ENCODE peak calls at places on chromosomes 1 and 21, in four cellular contexts. T, Q, K and U are unnamed samples.

GRCh38 chr1:59776960-59777852 is 37.5 kb upstream of the HOOK1 start:
- DNase-seq in T (no peak), Q (no peak), K (no peak), U (peak)

GRCh38 chr1:27037518-27037917 is 24.9 kb upstream of the TENT5B start:
- DNase-seq in T (no peak), Q (no peak), K (no peak), U (no peak)

GRCh38 chr1:207818971-207819451 is 67.2 kb downstream of the CD46 start:
- DNase-seq in T (no peak), Q (no peak), K (no peak), U (peak)

GRCh38 chr1:172745014-172745413 is 86.1 kb downstream of the FASLG start:
- DNase-seq in T (peak), Q (no peak), K (no peak), U (peak)

GRCh38 chr1:197062692-197063091 is 4.4 kb downstream of the F13B start:
- DNase-seq in T (no peak), Q (no peak), K (no peak), U (no peak)

GRCh38 chr1:117825414-117825813 is 104.0 kb downstream of the GDAP2 start:
- DNase-seq in T (no peak), Q (no peak), K (no peak), U (no peak)

GRCh38 chr1:190479028-190479427 is 1.4 kb upstream of the BRINP3 start:
- DNase-seq in T (peak), Q (no peak), K (no peak), U (no peak)

GRCh38 chr1:119859647-119860046 is 36.7 kb downstream of the ADAM30 start:
- DNase-seq in T (peak), Q (no peak), K (peak), U (peak)

GRCh38 chr21:44612029-44612486 is at the start of gene KRTAP10-8:
- DNase-seq in T (no peak), Q (no peak), K (no peak), U (no peak)

GRCh38 chr1:16231331-16232315 is 5.4 kb downstream of the CPLANE2 start:
- DNase-seq in T (no peak), Q (no peak), K (no peak), U (no peak)

GRCh38 chr21:22019766-22020165 is 1021.6 kb downstream of the NCAM2 start:
- DNase-seq in T (no peak), Q (no peak), K (no peak), U (no peak)

GRCh38 chr1:175208773-175209492 is 16.4 kb upstream of the KIAA0040 start:
- DNase-seq in T (no peak), Q (peak), K (peak), U (no peak)

GRCh38 chr1:29133861-29134694 is 10.4 kb upstream of the TMEM200B start:
- DNase-seq in T (no peak), Q (no peak), K (no peak), U (no peak)

GRCh38 chr21:16794944-16795343 is 717.9 kb upstream of the CXADR start:
- DNase-seq in T (no peak), Q (no peak), K (no peak), U (peak)

GRCh38 chr1:64675718-64676345 is 69.0 kb upstream of the RAVER2 start:
- DNase-seq in T (no peak), Q (no peak), K (no peak), U (peak)

GRCh38 chr1:70017770-70018169 is 187.6 kb downstream of the LRRC40 start:
- DNase-seq in T (no peak), Q (no peak), K (no peak), U (no peak)

GRCh38 chr1:16174886-16175598 is 19.2 kb upstream of the EPHA2 start:
- DNase-seq in T (no peak), Q (no peak), K (no peak), U (no peak)

GRCh38 chr1:65866439-65866838 is 73.7 kb downstream of the PDE4B start:
- DNase-seq in T (no peak), Q (no peak), K (no peak), U (no peak)

GRCh38 chr1:48106049-48106448 is 108.9 kb upstream of the TRABD2B start:
- DNase-seq in T (no peak), Q (no peak), K (no peak), U (no peak)

GRCh38 chr21:42685036-42685435 is 31.6 kb downstream of the PDE9A start:
- DNase-seq in T (no peak), Q (no peak), K (no peak), U (no peak)

GRCh38 chr1:167905182-167905581 is 8.8 kb downstream of the ADCY10 start:
- DNase-seq in T (no peak), Q (no peak), K (no peak), U (no peak)

GRCh38 chr1:39720094-39720999 is 18.3 kb upstream of the PPIE start:
- DNase-seq in T (peak), Q (no peak), K (no peak), U (peak)

GRCh38 chr1:108708726-108709660 is 3.7 kb upstream of the FNDC7 start:
- DNase-seq in T (no peak), Q (peak), K (no peak), U (peak)